ENCODE peak calls at places on chromosomes 13 and 19, in five cellular contexts. One of them, this sample, is unnamed.

GRCh38 chr13:46906440-46906839 is 9.6 kb upstream of the HTR2A start:
- DNase-seq in IMR-90: no peak
- DNase-seq in astrocyte: no peak
- DNase-seq in fibroblast of lung: no peak
- DNase-seq in right cardiac atrium: no peak
- DNase-seq in this sample: no peak

GRCh38 chr19:37778613-37779138 is 710 bp downstream of the ZNF573 start:
- DNase-seq in right cardiac atrium: no peak
- DNase-seq in IMR-90: peak; percentile 0
- DNase-seq in fibroblast of lung: peak; percentile 15
- DNase-seq in astrocyte: peak; percentile 9
- DNase-seq in this sample: no peak

GRCh38 chr19:48986211-48986610 is 6.9 kb downstream of the GYS1 start:
- DNase-seq in right cardiac atrium: no peak
- DNase-seq in fibroblast of lung: no peak
- DNase-seq in astrocyte: no peak
- DNase-seq in IMR-90: no peak
- DNase-seq in this sample: no peak

GRCh38 chr13:98584668-98585397 is 7.9 kb upstream of the STK24 start:
- DNase-seq in fibroblast of lung: no peak
- DNase-seq in astrocyte: no peak
- DNase-seq in right cardiac atrium: no peak
- DNase-seq in IMR-90: no peak
- DNase-seq in this sample: peak; percentile 20

GRCh38 chr13:99617474-99618255 is 116.4 kb downstream of the TM9SF2 start:
- DNase-seq in IMR-90: peak; percentile 38
- DNase-seq in fibroblast of lung: peak; percentile 35
- DNase-seq in right cardiac atrium: peak; percentile 67
- DNase-seq in astrocyte: peak; percentile 13
- DNase-seq in this sample: peak; percentile 12

GRCh38 chr13:106520205-106521004 is 15.1 kb downstream of the EFNB2 start:
- DNase-seq in fibroblast of lung: no peak
- DNase-seq in IMR-90: peak; percentile 56
- DNase-seq in astrocyte: no peak
- DNase-seq in right cardiac atrium: no peak
- DNase-seq in this sample: no peak

GRCh38 chr13:44197791-44198770 is 175.5 kb upstream of the SERP2 start:
- DNase-seq in astrocyte: peak; percentile 48
- DNase-seq in right cardiac atrium: peak; percentile 23
- DNase-seq in fibroblast of lung: peak; percentile 57
- DNase-seq in IMR-90: peak; percentile 17
- DNase-seq in this sample: no peak

GRCh38 chr13:63873936-63874335 is 2458.3 kb upstream of the PCDH20 start:
- DNase-seq in astrocyte: no peak
- DNase-seq in IMR-90: no peak
- DNase-seq in fibroblast of lung: no peak
- DNase-seq in right cardiac atrium: no peak
- DNase-seq in this sample: no peak

GRCh38 chr13:90633849-90634248 is 713.6 kb upstream of the MIR17HG start:
- DNase-seq in fibroblast of lung: peak; percentile 19
- DNase-seq in right cardiac atrium: no peak
- DNase-seq in astrocyte: no peak
- DNase-seq in IMR-90: no peak
- DNase-seq in this sample: no peak

GRCh38 chr13:61664821-61665705 is 249.4 kb upstream of the PCDH20 start:
- DNase-seq in right cardiac atrium: no peak
- DNase-seq in astrocyte: peak; percentile 43
- DNase-seq in fibroblast of lung: peak; percentile 56
- DNase-seq in IMR-90: no peak
- DNase-seq in this sample: no peak

GRCh38 chr13:21526707-21527454 is 67.8 kb upstream of the ZDHHC20 start:
- DNase-seq in fibroblast of lung: no peak
- DNase-seq in astrocyte: no peak
- DNase-seq in IMR-90: no peak
- DNase-seq in right cardiac atrium: no peak
- DNase-seq in this sample: peak; percentile 51

GRCh38 chr13:95160112-95160906 is 140.9 kb downstream of the ABCC4 start:
- DNase-seq in IMR-90: peak; percentile 72
- DNase-seq in astrocyte: peak; percentile 52
- DNase-seq in right cardiac atrium: no peak
- DNase-seq in fibroblast of lung: peak; percentile 57
- DNase-seq in this sample: no peak

GRCh38 chr13:38577048-38577447 is 109.8 kb upstream of the FREM2 start:
- DNase-seq in astrocyte: no peak
- DNase-seq in IMR-90: no peak
- DNase-seq in fibroblast of lung: peak; percentile 3
- DNase-seq in right cardiac atrium: no peak
- DNase-seq in this sample: peak; percentile 55

GRCh38 chr19:28199323-28199722 is 1013.6 kb downstream of the UQCRFS1 start:
- DNase-seq in astrocyte: no peak
- DNase-seq in right cardiac atrium: no peak
- DNase-seq in fibroblast of lung: no peak
- DNase-seq in IMR-90: no peak
- DNase-seq in this sample: no peak

GRCh38 chr13:89382986-89383385 is 1711.8 kb downstream of the SLITRK5 start:
- DNase-seq in right cardiac atrium: no peak
- DNase-seq in fibroblast of lung: no peak
- DNase-seq in astrocyte: no peak
- DNase-seq in IMR-90: no peak
- DNase-seq in this sample: peak; percentile 60

GRCh38 chr13:99421271-99421670 is 80.0 kb upstream of the TM9SF2 start:
- DNase-seq in fibroblast of lung: no peak
- DNase-seq in astrocyte: no peak
- DNase-seq in right cardiac atrium: no peak
- DNase-seq in IMR-90: no peak
- DNase-seq in this sample: no peak

GRCh38 chr19:39926170-39926755 is 8.2 kb downstream of the FCGBP start:
- DNase-seq in fibroblast of lung: no peak
- DNase-seq in IMR-90: no peak
- DNase-seq in right cardiac atrium: no peak
- DNase-seq in astrocyte: no peak
- DNase-seq in this sample: no peak

GRCh38 chr19:38194061-38194701 is 29.8 kb downstream of the DPF1 start:
- DNase-seq in IMR-90: no peak
- DNase-seq in right cardiac atrium: no peak
- DNase-seq in astrocyte: no peak
- DNase-seq in fibroblast of lung: no peak
- DNase-seq in this sample: no peak

DNA sequence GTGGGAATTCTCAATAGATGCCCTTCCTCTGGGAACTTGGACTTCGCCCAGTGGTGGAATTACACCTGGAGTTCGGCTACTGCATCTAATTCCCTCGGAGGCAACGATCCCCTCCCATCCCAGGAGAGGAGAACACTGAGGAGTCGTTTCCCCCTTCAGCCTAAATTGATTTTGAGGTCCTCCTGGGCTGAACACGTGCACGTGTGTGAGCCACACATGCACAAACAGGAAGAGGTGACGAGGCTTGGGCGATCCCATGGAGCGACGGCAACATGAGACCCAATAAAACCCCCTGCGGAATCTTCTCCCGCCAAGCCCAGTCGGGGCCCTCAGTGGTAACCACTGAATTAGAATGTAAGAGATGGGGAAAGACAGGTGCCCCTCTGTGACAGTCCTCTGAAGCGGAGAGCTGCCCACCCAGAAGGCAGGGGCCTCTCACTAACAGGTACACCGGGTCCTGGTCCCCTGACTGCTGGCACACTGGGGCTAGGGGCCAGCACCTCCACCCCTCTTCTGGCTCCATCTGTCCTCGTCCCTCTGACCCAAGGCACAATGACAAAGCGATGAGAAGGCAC is 4.5 kb downstream of the MLLT1 start:
- DNase-seq in IMR-90: no peak
- DNase-seq in fibroblast of lung: no peak
- DNase-seq in astrocyte: no peak
- DNase-seq in right cardiac atrium: no peak
- DNase-seq in this sample: no peak
- H3K4me1 ChIP-seq in IMR-90: peaks cover 65% of the 10 kb centered on the region
- H3K4me1 ChIP-seq in fibroblast of lung: peaks cover 55% of the 10 kb centered on the region
- H3K4me1 ChIP-seq in astrocyte: peaks cover 81% of the 10 kb centered on the region
- H3K4me1 ChIP-seq in right cardiac atrium: peaks cover 65% of the 10 kb centered on the region
- H3K4me1 ChIP-seq in this sample: peaks cover 77% of the 10 kb centered on the region

DNA sequence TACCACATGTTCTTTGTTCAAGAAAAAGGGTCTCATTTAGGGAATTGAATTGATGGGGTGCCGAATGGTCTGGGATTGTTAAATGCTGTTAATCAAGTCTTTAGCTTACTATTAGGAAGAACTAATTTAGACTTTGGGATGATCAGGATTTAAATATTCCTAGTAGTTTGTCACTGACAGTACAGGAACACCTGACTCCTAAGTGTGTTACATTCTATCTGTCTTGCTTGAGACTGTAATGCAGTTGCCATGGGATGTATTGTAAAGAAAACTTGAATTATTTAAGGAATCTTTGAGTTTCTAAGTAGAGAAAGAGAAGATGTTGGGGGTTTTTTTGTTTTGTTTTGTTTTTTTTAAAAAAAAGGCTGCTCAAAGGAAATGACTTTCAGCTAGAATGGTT is 17.8 kb upstream of the KCTD4 start:
- DNase-seq in astrocyte: no peak
- DNase-seq in right cardiac atrium: no peak
- DNase-seq in IMR-90: no peak
- DNase-seq in fibroblast of lung: no peak
- DNase-seq in this sample: no peak
- H3K4me1 ChIP-seq in astrocyte: peaks cover 15% of the 10 kb centered on the region
- H3K4me1 ChIP-seq in right cardiac atrium: no peaks in the 10 kb centered on the region
- H3K4me1 ChIP-seq in IMR-90: peaks cover 2% of the 10 kb centered on the region
- H3K4me1 ChIP-seq in fibroblast of lung: peaks cover 2% of the 10 kb centered on the region
- H3K4me1 ChIP-seq in this sample: no peaks in the 10 kb centered on the region

DNA sequence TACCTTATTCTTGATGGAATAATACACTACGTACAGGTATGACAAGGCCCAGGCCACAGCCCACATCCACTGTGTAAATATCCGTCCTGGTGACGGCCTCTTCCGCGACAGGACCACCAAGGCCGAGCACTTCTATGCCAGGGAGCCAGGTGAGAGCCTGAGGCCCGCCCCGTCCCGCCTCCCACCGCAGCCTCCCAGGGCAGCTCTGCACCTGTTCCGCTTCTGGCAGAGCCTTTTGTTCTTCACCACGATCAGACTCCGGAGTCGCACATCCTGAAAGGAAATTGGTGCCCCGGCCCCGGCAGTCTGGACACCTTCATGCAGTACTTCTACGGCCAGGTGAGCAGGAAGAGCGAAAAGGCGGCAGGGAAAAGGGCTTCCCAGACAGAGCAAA is 10.6 kb upstream of the ZNF358 start:
- DNase-seq in astrocyte: no peak
- DNase-seq in right cardiac atrium: no peak
- DNase-seq in fibroblast of lung: no peak
- DNase-seq in IMR-90: no peak
- DNase-seq in this sample: no peak
- H3K4me1 ChIP-seq in astrocyte: no peaks in the 10 kb centered on the region
- H3K4me1 ChIP-seq in right cardiac atrium: no peaks in the 10 kb centered on the region
- H3K4me1 ChIP-seq in fibroblast of lung: peaks cover 2% of the 10 kb centered on the region
- H3K4me1 ChIP-seq in IMR-90: peaks cover 3% of the 10 kb centered on the region
- H3K4me1 ChIP-seq in this sample: peaks cover 20% of the 10 kb centered on the region

GRCh38 chr13:97275265-97275664 is 53.1 kb downstream of the MBNL2 start:
- DNase-seq in fibroblast of lung: peak; percentile 89
- DNase-seq in astrocyte: peak; percentile 86
- DNase-seq in IMR-90: peak; percentile 92
- DNase-seq in right cardiac atrium: no peak
- DNase-seq in this sample: no peak
- H3K4me1 ChIP-seq in fibroblast of lung: peaks cover 16% of the 10 kb centered on the region
- H3K4me1 ChIP-seq in astrocyte: peaks cover 59% of the 10 kb centered on the region
- H3K4me1 ChIP-seq in IMR-90: peaks cover 30% of the 10 kb centered on the region
- H3K4me1 ChIP-seq in right cardiac atrium: peaks cover 13% of the 10 kb centered on the region
- H3K4me1 ChIP-seq in this sample: peaks cover 23% of the 10 kb centered on the region

DNA sequence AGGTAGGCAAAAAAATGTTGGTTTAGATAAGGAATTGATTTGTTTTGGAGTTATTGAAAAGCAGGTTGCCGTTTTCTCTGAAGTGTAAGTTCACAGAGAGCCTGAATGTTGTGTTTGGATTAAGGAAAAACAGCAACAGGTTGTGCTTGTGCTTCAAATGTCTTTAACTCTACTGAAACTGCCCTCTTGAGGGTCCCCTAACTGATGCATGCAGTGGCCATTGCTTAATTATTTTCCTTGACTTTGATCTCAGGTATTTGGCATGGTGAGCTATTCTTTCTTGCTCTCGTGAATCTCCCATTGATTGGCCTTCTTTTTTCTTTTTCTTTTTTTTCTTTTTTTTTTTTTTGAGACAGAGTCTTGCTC is 3.2 kb downstream of the GARRE1 start:
- DNase-seq in IMR-90: no peak
- DNase-seq in fibroblast of lung: no peak
- DNase-seq in right cardiac atrium: no peak
- DNase-seq in astrocyte: no peak
- DNase-seq in this sample: no peak
- H3K4me1 ChIP-seq in IMR-90: peaks cover 16% of the 10 kb centered on the region
- H3K4me1 ChIP-seq in fibroblast of lung: peaks cover 14% of the 10 kb centered on the region
- H3K4me1 ChIP-seq in right cardiac atrium: peaks cover 12% of the 10 kb centered on the region
- H3K4me1 ChIP-seq in astrocyte: peaks cover 29% of the 10 kb centered on the region
- H3K4me1 ChIP-seq in this sample: peaks cover 50% of the 10 kb centered on the region

GRCh38 chr13:24244802-24245201 is 64.6 kb upstream of the C1QTNF9 start:
- DNase-seq in astrocyte: no peak
- DNase-seq in right cardiac atrium: no peak
- DNase-seq in IMR-90: no peak
- DNase-seq in fibroblast of lung: no peak
- DNase-seq in this sample: no peak
- H3K4me1 ChIP-seq in astrocyte: no peaks in the 10 kb centered on the region
- H3K4me1 ChIP-seq in right cardiac atrium: no peaks in the 10 kb centered on the region
- H3K4me1 ChIP-seq in IMR-90: no peaks in the 10 kb centered on the region
- H3K4me1 ChIP-seq in fibroblast of lung: no peaks in the 10 kb centered on the region
- H3K4me1 ChIP-seq in this sample: no peaks in the 10 kb centered on the region

GRCh38 chr13:50140742-50141659 is 125.8 kb downstream of the KCNRG start:
- DNase-seq in right cardiac atrium: no peak
- DNase-seq in fibroblast of lung: no peak
- DNase-seq in IMR-90: no peak
- DNase-seq in astrocyte: no peak
- DNase-seq in this sample: no peak
- H3K4me1 ChIP-seq in right cardiac atrium: no peaks in the 10 kb centered on the region
- H3K4me1 ChIP-seq in fibroblast of lung: peaks cover 6% of the 10 kb centered on the region
- H3K4me1 ChIP-seq in IMR-90: no peaks in the 10 kb centered on the region
- H3K4me1 ChIP-seq in astrocyte: no peaks in the 10 kb centered on the region
- H3K4me1 ChIP-seq in this sample: no peaks in the 10 kb centered on the region

DNA sequence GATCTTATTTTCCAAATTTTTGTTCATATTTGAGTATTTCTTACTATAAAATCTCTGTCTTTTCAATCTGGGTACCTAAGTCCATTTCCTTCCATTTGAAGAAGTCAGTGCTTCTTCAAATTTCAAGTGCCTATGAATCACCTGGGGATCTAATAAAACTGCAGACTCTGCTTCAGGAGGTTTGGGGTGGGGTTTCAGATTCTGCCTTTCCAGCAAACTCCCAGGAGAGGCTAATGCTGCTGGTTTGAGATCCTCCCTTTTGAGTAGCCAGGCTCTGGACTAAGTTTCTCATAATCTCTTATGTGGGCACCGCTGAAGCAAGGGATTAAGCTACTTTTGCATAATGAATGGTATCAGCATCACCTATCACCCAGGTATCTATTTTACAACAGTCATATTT is 242.4 kb downstream of the RGCC start:
- DNase-seq in astrocyte: no peak
- DNase-seq in fibroblast of lung: no peak
- DNase-seq in right cardiac atrium: no peak
- DNase-seq in IMR-90: no peak
- DNase-seq in this sample: no peak
- H3K4me1 ChIP-seq in astrocyte: peaks cover 30% of the 10 kb centered on the region
- H3K4me1 ChIP-seq in fibroblast of lung: peaks cover 7% of the 10 kb centered on the region
- H3K4me1 ChIP-seq in right cardiac atrium: peaks cover 2% of the 10 kb centered on the region
- H3K4me1 ChIP-seq in IMR-90: peaks cover 8% of the 10 kb centered on the region
- H3K4me1 ChIP-seq in this sample: peaks cover 25% of the 10 kb centered on the region